ENCODE peak calls at places on chromosomes 16 and 17, in nine cellular contexts. J, U, E, A, P, T, N, W and Y are unnamed samples.
A peak's percentile ranks its signal among the peaks of the same experiment; 100 is the strongest.

GRCh38 chr17:81582769-81583168 is 30.6 kb upstream of the FAAP100 start:
- DNase-seq in A (no peak), T (no peak), W (no peak), J (no peak), P (no peak), E (no peak), N (no peak), U (no peak), Y (no peak)

GRCh38 chr17:79114455-79115301 is 40.1 kb downstream of the ENGASE start:
- DNase-seq in N (peak; percentile 65), T (peak; percentile 5), J (no peak), W (peak; percentile 75), P (peak; percentile 67), A (no peak), U (peak; percentile 84), E (no peak), Y (no peak)

GRCh38 chr16:19843371-19843770 is 41.3 kb downstream of the GPRC5B start:
- DNase-seq in J (peak; percentile 54), U (no peak), N (no peak), A (no peak), E (no peak), P (no peak), T (peak; percentile 44), W (no peak), Y (no peak)

GRCh38 chr16:20763461-20764232 is at the start of gene ACSM3:
- DNase-seq in J (peak; percentile 78), T (peak; percentile 98), E (peak; percentile 63), W (no peak), N (no peak), U (peak; percentile 91), A (peak; percentile 59), P (peak; percentile 88), Y (peak; percentile 82)

GRCh38 chr16:84842516-84843148 is 22.8 kb downstream of the CRISPLD2 start:
- DNase-seq in E (no peak), A (no peak), J (no peak), P (no peak), U (no peak), N (peak; percentile 55), W (no peak), T (no peak), Y (no peak)

GRCh38 chr17:75590849-75591721 is 3.5 kb downstream of the MYO15B start:
- DNase-seq in A (no peak), N (no peak), E (no peak), P (no peak), W (no peak), J (no peak), T (no peak), U (no peak), Y (no peak)

GRCh38 chr16:83742520-83742919 is 65.3 kb upstream of the HSBP1 start:
- DNase-seq in W (no peak), N (no peak), P (no peak), A (no peak), U (no peak), E (no peak), T (no peak), J (no peak), Y (no peak)

GRCh38 chr16:69438465-69438864 is 14.0 kb downstream of the CYB5B start:
- DNase-seq in J (no peak), N (no peak), T (no peak), W (no peak), P (no peak), A (no peak), U (no peak), E (no peak), Y (no peak)

GRCh38 chr16:89827383-89828198 is 684 bp upstream of the SPIRE2 start:
- DNase-seq in E (peak; percentile 53), N (peak; percentile 62), P (peak; percentile 50), T (peak; percentile 70), A (no peak), W (no peak), U (peak; percentile 31), J (peak; percentile 73), Y (no peak)

GRCh38 chr17:73690581-73691135 is 46.4 kb upstream of the SDK2 start:
- DNase-seq in U (no peak), E (no peak), A (no peak), J (no peak), N (no peak), P (peak; percentile 17), T (no peak), W (no peak), Y (no peak)

GRCh38 chr16:81716478-81717210 is 62.4 kb upstream of the PLCG2 start:
- DNase-seq in P (no peak), W (no peak), U (no peak), J (no peak), T (no peak), A (no peak), E (no peak), N (no peak), Y (peak; percentile 30)

GRCh38 chr17:64064331-64064730 is 43.9 kb upstream of the ICAM2 start:
- DNase-seq in A (no peak), T (no peak), P (no peak), J (no peak), E (no peak), U (no peak), N (no peak), W (no peak), Y (no peak)

GRCh38 chr17:4509402-4509801 is 10.7 kb downstream of the SPNS2 start:
- DNase-seq in A (no peak), U (peak; percentile 55), W (no peak), J (no peak), T (no peak), E (no peak), P (no peak), N (no peak), Y (no peak)

GRCh38 chr17:36703860-36704266 is 102.5 kb downstream of the MRM1 start:
- DNase-seq in J (peak; percentile 41), A (peak; percentile 34), W (no peak), U (peak; percentile 73), N (peak; percentile 48), P (no peak), E (no peak), T (peak; percentile 15), Y (no peak)

GRCh38 chr17:15009087-15009486 is 256.0 kb downstream of the PMP22 start:
- DNase-seq in J (no peak), U (no peak), W (no peak), T (no peak), E (no peak), N (no peak), A (no peak), P (no peak), Y (no peak)

GRCh38 chr17:74457146-74457819 is 9.2 kb upstream of the CD300A start:
- DNase-seq in U (peak; percentile 82), E (peak; percentile 82), W (peak; percentile 7), A (peak; percentile 45), N (peak; percentile 84), P (peak; percentile 75), J (peak; percentile 53), T (peak; percentile 65), Y (peak; percentile 66)

GRCh38 chr16:57141822-57142631 is 43.8 kb downstream of the PSME3IP1 start:
- DNase-seq in P (no peak), N (no peak), E (no peak), J (no peak), U (no peak), A (no peak), T (no peak), W (no peak), Y (peak; percentile 67)

GRCh38 chr16:47043970-47044684 is 70.7 kb upstream of the DNAJA2 start:
- DNase-seq in N (peak; percentile 19), A (no peak), P (no peak), T (no peak), U (no peak), J (no peak), E (no peak), W (no peak), Y (no peak)

GRCh38 chr17:81869221-81870154 is 1.6 kb downstream of the ARHGDIA start:
- DNase-seq in U (peak; percentile 45), E (no peak), W (no peak), N (peak; percentile 58), P (no peak), A (no peak), T (peak; percentile 38), J (peak; percentile 65), Y (peak; percentile 48)

GRCh38 chr17:81395600-81396277 is 482 bp downstream of the BAHCC1 start:
- DNase-seq in E (no peak), J (peak; percentile 44), P (no peak), W (no peak), A (no peak), T (peak; percentile 39), N (peak; percentile 30), U (no peak), Y (no peak)

GRCh38 chr16:89366561-89367537 is 123.5 kb downstream of the ANKRD11 start:
- DNase-seq in E (no peak), W (no peak), U (no peak), J (no peak), N (no peak), T (peak; percentile 55), A (no peak), P (no peak), Y (no peak)

GRCh38 chr17:75345514-75346167 is 56.4 kb upstream of the SLC25A19 start:
- DNase-seq in T (no peak), U (no peak), E (no peak), W (no peak), P (no peak), N (no peak), A (peak; percentile 50), J (no peak), Y (peak; percentile 84)

GRCh38 chr17:60065867-60066266 is 12.9 kb downstream of the HEATR6 start:
- DNase-seq in J (peak; percentile 93), P (no peak), N (no peak), T (no peak), U (no peak), E (no peak), W (no peak), A (no peak), Y (no peak)

GRCh38 chr17:42163113-42163512 is 8.3 kb upstream of the RAB5C start:
- DNase-seq in P (no peak), J (peak; percentile 25), N (no peak), E (peak; percentile 45), U (peak; percentile 40), A (no peak), W (no peak), T (no peak), Y (no peak)